ENCODE peak calls at places on chromosomes 13 and 19, in four cellular contexts. R is K562, H is HL-60, E is GM12878. D is an unnamed sample.
A peak's percentile ranks its signal among the peaks of the same experiment; 100 is the strongest.

GRCh38 chr13:108402850-108403249 is 133.3 kb downstream of the TNFSF13B start:
- DNase-seq in E (no peak), H (no peak), R (no peak), D (no peak)

GRCh38 chr13:101489635-101490034 is 37.2 kb downstream of the ITGBL1 start:
- DNase-seq in E (no peak), H (no peak), R (no peak), D (no peak)

GRCh38 chr19:16235811-16236710 is 38.4 kb downstream of the AP1M1 start:
- DNase-seq in E (no peak), H (no peak), R (no peak), D (no peak)

GRCh38 chr13:93199856-93200255 is 26.8 kb upstream of the GPC6 start:
- DNase-seq in E (no peak), H (no peak), R (no peak), D (no peak)

GRCh38 chr19:45250832-45251451 is at the start of gene MARK4:
- DNase-seq in E (no peak), H (no peak), R (peak; percentile 96), D (peak; percentile 97)

GRCh38 chr19:16327911-16328823 is 3.5 kb downstream of the KLF2 start:
- DNase-seq in H (peak; percentile 98), E (no peak), R (no peak), D (no peak)

GRCh38 chr13:60267498-60268202 is 103.9 kb upstream of the DIAPH3 start:
- DNase-seq in R (no peak), E (no peak), H (no peak), D (no peak)

GRCh38 chr19:12783226-12783848 is 7.9 kb upstream of the JUNB start:
- DNase-seq in R (no peak), E (no peak), H (no peak), D (no peak)

GRCh38 chr19:39130337-39131254 is 5.0 kb downstream of the PAK4 start:
- DNase-seq in H (no peak), E (no peak), R (no peak), D (no peak)

GRCh38 chr19:54147676-54148075 is 10.1 kb downstream of the CNOT3 start:
- DNase-seq in E (no peak), H (no peak), R (no peak), D (no peak)

GRCh38 chr19:38335949-38336637 is 463 bp downstream of the CATSPERG start:
- DNase-seq in R (peak; percentile 92), H (peak; percentile 90), E (peak; percentile 80), D (peak; percentile 90)

GRCh38 chr19:29837448-29837961 is 25.7 kb downstream of the CCNE1 start:
- DNase-seq in R (no peak), H (no peak), E (peak; percentile 84), D (peak; percentile 49)
- TF ChIP-seq SPI1 in R (no peak), H (no peak), E (no peak), D (no peak)

DNA sequence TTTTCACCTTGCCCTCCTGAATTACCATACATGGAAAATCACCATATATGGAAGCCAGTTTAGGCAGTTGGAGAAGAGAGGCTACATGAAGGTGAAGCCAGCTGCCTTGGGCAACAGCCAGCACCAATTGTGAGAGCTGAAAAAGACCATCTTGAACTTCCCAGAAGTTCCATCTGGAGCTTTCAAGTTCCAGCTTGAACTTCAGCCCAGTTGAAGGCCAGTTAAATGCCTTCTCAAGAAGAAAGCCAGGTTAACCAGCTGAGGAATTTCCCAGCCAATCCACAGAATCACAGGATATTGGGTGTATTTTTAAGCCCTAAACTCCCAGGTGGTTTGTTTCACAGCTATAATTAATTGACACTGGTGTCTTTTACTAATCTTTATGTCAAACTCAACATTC is 713.6 kb upstream of the MIR17HG start:
- DNase-seq in R (no peak), H (no peak), E (no peak), D (no peak)
- TF ChIP-seq POLR2AphosphoS5 in R (no peak), H (no peak), E (no peak), D (no peak)

GRCh38 chr19:5127710-5128109 is 158.8 kb downstream of the KDM4B start:
- DNase-seq in H (no peak), E (no peak), R (no peak), D (no peak)

GRCh38 chr19:5128251-5128931 is 159.5 kb downstream of the KDM4B start:
- DNase-seq in E (no peak), H (no peak), R (peak; percentile 94), D (no peak)

GRCh38 chr19:5130371-5131030 is 161.6 kb downstream of the KDM4B start:
- DNase-seq in H (no peak), R (no peak), E (peak; percentile 73), D (peak; percentile 85)

GRCh38 chr19:5129691-5130090 is 160.8 kb downstream of the KDM4B start:
- DNase-seq in E (no peak), H (no peak), R (no peak), D (no peak)

GRCh38 chr19:5128932-5129389 is 160.0 kb downstream of the KDM4B start:
- DNase-seq in H (no peak), R (no peak), E (no peak), D (no peak)
- TF ChIP-seq SPI1 in H (no peak), R (no peak), E (no peak), D (no peak)

GRCh38 chr19:41993612-41994483 is at the start of gene ATP1A3:
- DNase-seq in H (peak; percentile 47), E (no peak), R (peak; percentile 97), D (peak; percentile 92)

GRCh38 chr19:41990028-41990427 is 4.0 kb downstream of the ATP1A3 start:
- DNase-seq in E (no peak), H (no peak), R (no peak), D (no peak)

GRCh38 chr19:41990615-41991014 is 3.4 kb downstream of the ATP1A3 start:
- DNase-seq in E (no peak), H (no peak), R (no peak), D (no peak)

GRCh38 chr19:41988947-41989346 is 5.1 kb downstream of the ATP1A3 start:
- DNase-seq in R (no peak), H (no peak), E (no peak), D (no peak)

DNA sequence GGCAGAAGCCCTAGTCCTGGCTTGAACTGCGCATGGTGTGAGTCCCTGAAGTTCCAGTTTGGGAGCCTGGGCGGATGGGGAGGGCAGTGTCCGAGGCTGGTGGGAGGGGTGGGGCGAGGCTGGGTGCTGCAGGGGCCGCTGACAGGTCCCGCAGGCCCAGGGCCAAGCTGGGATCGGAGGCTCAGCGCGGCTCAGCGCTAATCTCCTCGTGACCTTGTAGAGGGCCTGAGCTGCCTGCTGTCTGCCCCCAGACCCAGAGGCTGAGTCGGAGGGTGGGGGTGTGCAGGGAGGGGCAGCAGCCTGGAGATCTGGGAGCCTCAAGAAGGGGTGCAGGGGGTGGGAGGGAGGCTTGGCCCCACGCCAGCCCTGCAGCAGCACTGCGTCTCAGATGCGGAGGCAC is 3.0 kb downstream of the ATP1A3 start:
- DNase-seq in E (no peak), H (no peak), R (no peak), D (no peak)
- TF ChIP-seq POLR2AphosphoS5 in E (no peak), H (no peak), R (no peak), D (no peak)

GRCh38 chr19:10625003-10625761 is at the start of gene SLC44A2:
- DNase-seq in H (no peak), R (peak; percentile 64), E (no peak), D (no peak)

GRCh38 chr19:10620786-10621185 is 4.6 kb upstream of the SLC44A2 start:
- DNase-seq in R (no peak), E (no peak), H (no peak), D (no peak)

GRCh38 chr19:10621966-10622365 is 3.4 kb upstream of the SLC44A2 start:
- DNase-seq in R (peak; percentile 3), H (no peak), E (no peak), D (no peak)

GRCh38 chr19:10625762-10626138 is 397 bp downstream of the SLC44A2 start:
- DNase-seq in R (no peak), E (no peak), H (no peak), D (no peak)

DNA sequence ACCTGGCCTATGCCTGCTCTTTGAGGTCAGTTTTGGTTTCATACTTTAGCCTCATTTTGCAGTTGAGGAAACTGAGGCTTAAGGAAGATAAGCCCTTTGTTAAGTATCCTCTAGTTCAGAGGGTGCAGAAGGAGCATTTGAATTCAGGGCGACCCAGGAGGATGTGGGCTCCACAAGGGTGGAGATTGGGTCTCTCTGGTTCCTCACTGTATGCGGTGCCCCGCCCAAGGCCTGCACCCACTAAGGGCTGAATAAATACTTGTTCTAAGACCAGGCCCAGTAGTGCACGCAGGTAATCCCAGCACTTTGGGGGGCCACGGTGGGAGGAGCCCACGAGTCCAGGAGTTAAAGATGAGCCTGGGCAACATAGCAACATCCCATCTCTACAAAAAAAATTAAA is 768 bp upstream of the SLC44A2 start:
- DNase-seq in E (no peak), R (peak; percentile 5), H (no peak), D (no peak)
- TF ChIP-seq SPI1 in E (no peak), R (no peak), H (no peak), D (no peak)

DNA sequence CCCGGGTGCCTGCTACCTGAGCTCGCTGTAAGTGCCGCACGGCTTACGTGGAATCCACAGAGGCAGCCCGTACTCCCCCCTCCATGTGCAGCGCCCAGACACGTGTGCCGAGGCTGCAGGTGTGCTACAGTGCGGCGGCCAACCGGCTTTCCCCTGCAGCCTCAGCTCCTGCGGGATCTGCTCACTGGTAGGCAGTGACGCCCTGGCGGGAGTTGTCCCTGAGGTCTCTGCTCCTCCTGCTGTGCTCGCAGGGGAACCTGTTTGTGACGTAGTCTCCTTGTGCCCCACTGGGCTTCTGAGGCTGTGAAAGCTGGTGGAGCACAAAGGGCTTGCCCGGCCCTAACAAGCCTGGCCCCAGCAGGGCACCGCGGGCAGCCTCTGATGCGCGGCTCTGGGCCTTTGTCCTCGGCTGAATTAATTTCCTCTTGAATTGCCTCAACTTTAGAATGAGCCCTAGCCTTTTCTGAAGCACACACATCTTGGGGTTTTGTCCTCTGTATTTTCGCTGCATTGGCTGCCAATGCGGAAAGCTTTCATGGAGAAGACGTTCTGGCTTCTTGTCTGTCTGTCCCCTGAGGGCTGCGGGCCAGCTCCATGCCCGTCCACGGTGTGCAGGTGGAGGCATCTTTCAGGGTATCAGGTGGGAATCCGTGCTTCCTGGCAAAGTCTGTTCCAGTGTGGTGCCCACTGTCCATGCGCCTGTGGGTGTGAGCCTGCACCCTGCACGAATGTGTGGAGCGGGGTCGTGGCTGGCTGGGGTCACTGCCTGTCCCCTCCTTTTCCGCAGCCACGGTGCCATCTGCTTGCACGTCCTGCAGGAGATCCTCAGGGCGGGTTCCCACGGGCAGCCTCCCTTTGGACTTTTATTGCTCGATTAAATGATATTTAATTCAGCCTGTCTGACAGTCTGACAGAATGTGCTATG is 77.3 kb upstream of the MCF2L start:
- DNase-seq in R (no peak), E (no peak), H (no peak), D (no peak)
- TF ChIP-seq POLR2AphosphoS5 in R (no peak), E (no peak), H (no peak), D (no peak)

DNA sequence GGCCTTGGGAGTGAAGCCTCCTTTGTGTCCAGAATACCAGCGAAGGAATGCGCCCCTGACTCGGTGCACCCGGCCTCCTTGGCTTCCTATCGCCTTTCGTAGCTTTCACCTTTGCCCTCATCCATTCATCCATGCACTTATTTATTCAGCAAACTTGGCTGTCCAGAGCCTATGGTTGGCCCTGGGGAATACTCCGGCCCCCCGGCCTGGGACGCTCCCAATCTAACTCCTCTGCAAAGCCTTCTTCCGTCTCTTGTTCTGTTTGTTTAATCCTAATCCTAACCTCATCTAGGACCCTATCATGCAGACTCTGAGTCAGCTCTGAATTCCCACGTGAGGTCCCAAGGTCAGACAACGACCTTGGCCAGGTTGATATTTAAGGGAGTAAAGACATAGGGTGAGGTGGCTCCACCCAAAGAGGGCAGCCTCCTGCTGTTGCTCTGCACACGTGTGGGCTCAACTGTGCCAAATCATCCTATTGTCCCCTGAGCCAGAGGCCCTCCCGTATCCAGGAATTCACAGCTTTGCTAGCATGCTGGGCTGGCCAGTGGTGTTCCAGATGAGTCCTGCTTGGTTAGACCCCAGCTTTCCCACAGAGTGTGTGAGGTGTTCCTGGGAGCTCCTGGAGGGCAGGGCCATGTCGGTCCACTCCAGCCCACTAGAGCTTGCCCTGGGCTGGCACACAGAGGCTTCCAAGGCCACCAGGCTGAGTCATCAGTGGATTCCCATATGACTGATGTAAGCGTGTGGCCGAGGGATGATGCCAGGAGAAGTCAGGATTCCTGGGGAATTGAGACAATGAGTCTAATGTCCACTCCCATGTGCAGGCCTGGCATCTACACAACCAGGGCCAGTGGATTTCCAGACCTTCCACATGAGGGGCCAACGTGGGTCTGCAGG is 6.5 kb upstream of the CCNE1 start:
- DNase-seq in E (no peak), H (no peak), R (no peak), D (no peak)
- TF ChIP-seq SPI1 in E (no peak), H (no peak), R (no peak), D (no peak)

D was measured in GM12891.